ENCODE peak calls at places on chromosomes 1 and 21, in four cellular contexts. One of them, this sample, is unnamed.

GRCh38 chr1:96559181-96559580 is 162.4 kb upstream of the PTBP2 start:
- DNase-seq in transverse colon: no peak
- DNase-seq in tibial nerve: no peak
- DNase-seq in OCI-LY7: no peak
- DNase-seq in this sample: no peak

GRCh38 chr1:66951513-66951912 is 26.7 kb downstream of the MIER1 start:
- DNase-seq in OCI-LY7: no peak
- DNase-seq in tibial nerve: no peak
- DNase-seq in transverse colon: no peak
- DNase-seq in this sample: no peak

GRCh38 chr1:23558140-23558871 is 995 bp downstream of the ID3 start:
- DNase-seq in tibial nerve: peak; percentile 30
- DNase-seq in transverse colon: peak; percentile 83
- DNase-seq in OCI-LY7: peak; percentile 70
- DNase-seq in this sample: peak; percentile 73

GRCh38 chr1:58508629-58509028 is 37.9 kb downstream of the OMA1 start:
- DNase-seq in transverse colon: no peak
- DNase-seq in tibial nerve: no peak
- DNase-seq in OCI-LY7: no peak
- DNase-seq in this sample: no peak

GRCh38 chr1:35850051-35850450 is 33.0 kb upstream of the AGO1 start:
- DNase-seq in OCI-LY7: no peak
- DNase-seq in transverse colon: no peak
- DNase-seq in tibial nerve: no peak
- DNase-seq in this sample: no peak

GRCh38 chr1:24438423-24438901 is 22.9 kb downstream of the NIPAL3 start:
- DNase-seq in OCI-LY7: no peak
- DNase-seq in transverse colon: no peak
- DNase-seq in tibial nerve: no peak
- DNase-seq in this sample: no peak

GRCh38 chr1:68975534-68975933 is 478.7 kb upstream of the DEPDC1 start:
- DNase-seq in tibial nerve: no peak
- DNase-seq in OCI-LY7: no peak
- DNase-seq in transverse colon: no peak
- DNase-seq in this sample: no peak

GRCh38 chr1:98761238-98761637 is 99.7 kb downstream of the SNX7 start:
- DNase-seq in transverse colon: no peak
- DNase-seq in OCI-LY7: peak; percentile 2
- DNase-seq in tibial nerve: no peak
- DNase-seq in this sample: no peak

GRCh38 chr21:15281714-15282113 is 216.9 kb upstream of the NRIP1 start:
- DNase-seq in transverse colon: no peak
- DNase-seq in tibial nerve: no peak
- DNase-seq in OCI-LY7: no peak
- DNase-seq in this sample: no peak

GRCh38 chr1:25922633-25923567 is 16.7 kb upstream of the STMN1 start:
- DNase-seq in OCI-LY7: no peak
- DNase-seq in tibial nerve: no peak
- DNase-seq in transverse colon: peak; percentile 36
- DNase-seq in this sample: peak; percentile 30

GRCh38 chr1:167738158-167738557 is 16.4 kb downstream of the MPZL1 start:
- DNase-seq in OCI-LY7: no peak
- DNase-seq in transverse colon: no peak
- DNase-seq in tibial nerve: no peak
- DNase-seq in this sample: no peak

GRCh38 chr1:6062670-6063069 is 17.0 kb downstream of the KCNAB2 start:
- DNase-seq in transverse colon: no peak
- DNase-seq in tibial nerve: no peak
- DNase-seq in OCI-LY7: no peak
- DNase-seq in this sample: no peak

GRCh38 chr1:218383051-218383450 is 37.9 kb downstream of the TGFB2 start:
- DNase-seq in transverse colon: no peak
- DNase-seq in tibial nerve: no peak
- DNase-seq in OCI-LY7: no peak
- DNase-seq in this sample: no peak

GRCh38 chr1:218383681-218384080 is 38.5 kb downstream of the TGFB2 start:
- DNase-seq in tibial nerve: no peak
- DNase-seq in OCI-LY7: no peak
- DNase-seq in transverse colon: no peak
- DNase-seq in this sample: no peak

GRCh38 chr1:218380125-218380977 is 35.2 kb downstream of the TGFB2 start:
- DNase-seq in tibial nerve: no peak
- DNase-seq in OCI-LY7: no peak
- DNase-seq in transverse colon: no peak
- DNase-seq in this sample: peak; percentile 54

GRCh38 chr1:218384576-218384975 is 39.4 kb downstream of the TGFB2 start:
- DNase-seq in OCI-LY7: no peak
- DNase-seq in tibial nerve: no peak
- DNase-seq in transverse colon: no peak
- DNase-seq in this sample: no peak

DNA sequence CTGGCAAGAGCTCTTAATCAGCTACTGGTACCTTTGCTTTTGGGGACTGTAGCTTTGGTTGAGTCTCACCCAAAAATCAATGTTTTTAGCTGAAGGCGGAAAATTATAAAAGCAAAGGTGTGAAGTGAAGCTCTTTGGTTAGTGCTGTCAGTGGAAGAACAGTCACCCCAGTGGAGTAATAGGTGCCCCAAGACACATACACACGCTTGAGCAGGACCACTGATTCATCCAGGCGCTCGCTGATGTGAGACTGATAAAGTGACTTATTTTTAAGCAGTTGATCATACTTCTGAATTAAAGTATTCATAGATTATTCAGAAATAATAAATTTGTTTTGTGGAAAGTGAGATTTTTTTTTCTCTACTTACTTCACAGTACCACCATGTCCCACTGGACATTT is 37.1 kb downstream of the TGFB2 start:
- DNase-seq in transverse colon: no peak
- DNase-seq in tibial nerve: no peak
- DNase-seq in OCI-LY7: no peak
- DNase-seq in this sample: no peak
- H3K4me1 ChIP-seq in transverse colon: peaks cover 3% of the 10 kb centered on the region
- H3K4me1 ChIP-seq in tibial nerve: peaks cover 10% of the 10 kb centered on the region
- H3K4me1 ChIP-seq in OCI-LY7: no peaks in the 10 kb centered on the region
- H3K4me1 ChIP-seq in this sample: peaks cover 23% of the 10 kb centered on the region

GRCh38 chr1:230175839-230176238 is 108.8 kb downstream of the GALNT2 start:
- DNase-seq in transverse colon: no peak
- DNase-seq in tibial nerve: no peak
- DNase-seq in OCI-LY7: no peak
- DNase-seq in this sample: no peak
- H3K4me1 ChIP-seq in transverse colon: peaks cover 17% of the 10 kb centered on the region
- H3K4me1 ChIP-seq in tibial nerve: peaks cover 63% of the 10 kb centered on the region
- H3K4me1 ChIP-seq in OCI-LY7: peaks cover 8% of the 10 kb centered on the region
- H3K4me1 ChIP-seq in this sample: peaks cover 46% of the 10 kb centered on the region

GRCh38 chr1:109513110-109513702 is 3.7 kb upstream of the AMIGO1 start:
- DNase-seq in transverse colon: no peak
- DNase-seq in OCI-LY7: no peak
- DNase-seq in tibial nerve: no peak
- DNase-seq in this sample: no peak

GRCh38 chr1:109508001-109508872 is 1.3 kb downstream of the AMIGO1 start:
- DNase-seq in tibial nerve: no peak
- DNase-seq in transverse colon: no peak
- DNase-seq in OCI-LY7: no peak
- DNase-seq in this sample: no peak

GRCh38 chr1:109504974-109505373 is 4.6 kb downstream of the AMIGO1 start:
- DNase-seq in transverse colon: no peak
- DNase-seq in tibial nerve: no peak
- DNase-seq in OCI-LY7: no peak
- DNase-seq in this sample: no peak

GRCh38 chr1:109508873-109509175 is 703 bp downstream of the AMIGO1 start:
- DNase-seq in transverse colon: no peak
- DNase-seq in tibial nerve: no peak
- DNase-seq in OCI-LY7: no peak
- DNase-seq in this sample: no peak

DNA sequence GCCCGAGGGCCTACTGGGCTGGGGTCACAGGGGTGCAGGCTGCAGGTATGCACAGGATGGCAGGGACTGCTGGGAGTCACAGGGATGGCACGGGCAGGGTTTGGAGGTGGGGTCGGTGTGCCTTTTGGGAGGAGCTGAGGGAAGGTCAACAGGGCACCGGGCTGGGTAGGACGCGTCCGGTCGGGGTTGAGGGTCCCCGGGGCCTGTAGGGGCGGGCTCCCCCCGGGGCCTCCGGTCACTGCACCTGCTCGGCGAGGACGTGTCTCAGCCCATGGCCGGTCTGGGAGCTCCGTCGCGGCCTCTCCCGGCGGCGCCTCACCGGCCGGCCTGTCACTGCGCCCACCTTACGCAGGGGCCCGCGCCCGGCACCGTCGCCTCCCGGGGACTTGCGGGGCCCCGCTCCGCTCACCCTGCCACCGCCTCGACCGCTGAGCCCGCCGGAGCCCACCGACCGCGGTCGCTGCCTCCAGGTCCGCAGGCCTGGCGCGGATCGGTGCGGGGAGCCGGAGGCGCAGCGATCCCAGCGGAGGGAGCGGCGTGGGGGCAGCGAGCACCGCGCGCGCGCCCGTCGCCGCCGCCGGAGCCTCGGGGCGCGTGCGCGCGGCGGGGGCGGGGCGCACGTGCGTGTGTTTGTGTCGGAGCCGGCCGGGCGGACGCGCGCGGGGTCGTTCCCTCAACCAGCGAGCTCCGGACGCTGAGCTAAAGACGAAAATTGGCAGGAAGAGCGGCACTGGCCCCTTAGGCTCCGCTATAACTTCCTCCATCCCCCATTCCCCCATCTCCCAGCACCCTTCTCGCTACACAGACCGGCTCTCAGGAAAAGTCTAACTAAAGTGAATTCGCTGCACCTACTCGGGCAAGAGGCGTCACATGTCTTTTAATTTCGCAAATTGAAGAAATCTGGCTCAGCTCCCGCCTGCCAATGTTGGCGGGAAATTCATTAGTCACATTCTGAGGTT is at the start of gene AMIGO1:
- DNase-seq in OCI-LY7: peak; percentile 60
- DNase-seq in tibial nerve: no peak
- DNase-seq in transverse colon: peak; percentile 65
- DNase-seq in this sample: peak; percentile 62
- H3K4me1 ChIP-seq in OCI-LY7: peaks cover 3% of the 10 kb centered on the region
- H3K4me1 ChIP-seq in tibial nerve: peaks cover 19% of the 10 kb centered on the region
- H3K4me1 ChIP-seq in transverse colon: peaks cover 14% of the 10 kb centered on the region
- H3K4me1 ChIP-seq in this sample: peaks cover 18% of the 10 kb centered on the region

GRCh38 chr21:44771896-44772525 is 29.6 kb downstream of the UBE2G2 start:
- DNase-seq in OCI-LY7: no peak
- DNase-seq in tibial nerve: no peak
- DNase-seq in transverse colon: no peak
- DNase-seq in this sample: peak; percentile 17
- H3K4me1 ChIP-seq in OCI-LY7: no peaks in the 10 kb centered on the region
- H3K4me1 ChIP-seq in tibial nerve: no peaks in the 10 kb centered on the region
- H3K4me1 ChIP-seq in transverse colon: no peaks in the 10 kb centered on the region
- H3K4me1 ChIP-seq in this sample: no peaks in the 10 kb centered on the region

GRCh38 chr1:235898126-235898525 is 31.4 kb upstream of the LYST start:
- DNase-seq in OCI-LY7: no peak
- DNase-seq in transverse colon: no peak
- DNase-seq in tibial nerve: no peak
- DNase-seq in this sample: no peak
- H3K4me1 ChIP-seq in OCI-LY7: no peaks in the 10 kb centered on the region
- H3K4me1 ChIP-seq in transverse colon: peaks cover 11% of the 10 kb centered on the region
- H3K4me1 ChIP-seq in tibial nerve: peaks cover under 1% of the 10 kb centered on the region
- H3K4me1 ChIP-seq in this sample: peaks cover 26% of the 10 kb centered on the region

GRCh38 chr1:30977105-30977504 is 68.5 kb upstream of the SDC3 start:
- DNase-seq in OCI-LY7: no peak
- DNase-seq in transverse colon: no peak
- DNase-seq in tibial nerve: no peak
- DNase-seq in this sample: no peak

GRCh38 chr1:30976143-30976542 is 67.6 kb upstream of the SDC3 start:
- DNase-seq in tibial nerve: no peak
- DNase-seq in OCI-LY7: peak; percentile 27
- DNase-seq in transverse colon: no peak
- DNase-seq in this sample: no peak

GRCh38 chr1:30975217-30975616 is 66.7 kb upstream of the SDC3 start:
- DNase-seq in tibial nerve: no peak
- DNase-seq in transverse colon: no peak
- DNase-seq in OCI-LY7: no peak
- DNase-seq in this sample: no peak

GRCh38 chr1:30974536-30974935 is 66.0 kb upstream of the SDC3 start:
- DNase-seq in tibial nerve: no peak
- DNase-seq in transverse colon: no peak
- DNase-seq in OCI-LY7: no peak
- DNase-seq in this sample: no peak

GRCh38 chr1:30977511-30977910 is 69.0 kb upstream of the SDC3 start:
- DNase-seq in tibial nerve: no peak
- DNase-seq in OCI-LY7: no peak
- DNase-seq in transverse colon: no peak
- DNase-seq in this sample: no peak
- H3K4me1 ChIP-seq in tibial nerve: peaks cover 40% of the 10 kb centered on the region
- H3K4me1 ChIP-seq in OCI-LY7: peaks cover 20% of the 10 kb centered on the region
- H3K4me1 ChIP-seq in transverse colon: peaks cover 32% of the 10 kb centered on the region
- H3K4me1 ChIP-seq in this sample: peaks cover 23% of the 10 kb centered on the region

DNA sequence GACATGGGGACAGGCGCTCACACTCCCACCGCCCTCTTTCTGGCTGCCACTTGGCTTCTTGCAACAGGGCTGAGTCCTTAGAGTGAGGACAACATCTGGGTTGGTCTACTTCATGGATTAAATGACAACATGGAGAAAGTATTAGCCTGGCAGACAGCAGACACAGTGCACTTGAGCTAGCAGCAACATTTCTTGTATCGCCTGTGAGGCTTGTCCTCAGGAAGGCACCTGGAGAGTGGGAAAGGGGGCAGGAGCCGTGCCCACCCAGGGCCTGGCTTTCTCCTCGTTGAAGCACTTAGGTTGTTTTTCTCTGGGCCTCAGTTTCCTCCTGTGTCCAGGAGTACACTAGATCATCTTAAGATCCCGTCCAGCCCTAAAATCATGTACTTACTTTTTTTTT is 3.7 kb downstream of the ELF3 start:
- DNase-seq in tibial nerve: no peak
- DNase-seq in transverse colon: peak; percentile 32
- DNase-seq in OCI-LY7: no peak
- DNase-seq in this sample: no peak
- H3K4me1 ChIP-seq in tibial nerve: peaks cover 27% of the 10 kb centered on the region
- H3K4me1 ChIP-seq in transverse colon: peaks cover 18% of the 10 kb centered on the region
- H3K4me1 ChIP-seq in OCI-LY7: peaks cover 9% of the 10 kb centered on the region
- H3K4me1 ChIP-seq in this sample: peaks cover 21% of the 10 kb centered on the region

GRCh38 chr21:44871576-44872265 is 1.8 kb downstream of the PTTG1IP start:
- DNase-seq in OCI-LY7: no peak
- DNase-seq in transverse colon: peak; percentile 76
- DNase-seq in tibial nerve: no peak
- DNase-seq in this sample: peak; percentile 68
- H3K4me1 ChIP-seq in OCI-LY7: peaks cover 33% of the 10 kb centered on the region
- H3K4me1 ChIP-seq in transverse colon: peaks cover 80% of the 10 kb centered on the region
- H3K4me1 ChIP-seq in tibial nerve: peaks cover 83% of the 10 kb centered on the region
- H3K4me1 ChIP-seq in this sample: peaks cover 67% of the 10 kb centered on the region

DNA sequence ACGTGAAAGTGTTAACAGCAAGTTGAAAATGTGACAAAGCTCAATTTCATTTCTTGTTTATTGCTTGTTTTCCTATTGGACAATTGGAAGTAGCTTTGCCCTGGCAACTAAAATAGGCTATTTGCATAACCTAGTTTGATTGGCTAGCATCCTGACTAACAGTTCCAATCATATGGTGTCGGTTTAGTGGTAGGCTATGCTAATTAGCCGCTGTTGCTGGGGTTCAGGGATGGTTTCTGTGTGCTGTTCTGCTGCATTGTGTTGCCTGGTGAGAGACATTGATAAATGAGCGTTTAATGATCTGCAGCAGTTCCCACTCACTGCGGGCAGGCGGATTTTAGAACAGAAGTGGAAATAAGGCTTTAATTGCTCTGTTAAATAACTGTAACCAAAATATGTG is 68.5 kb downstream of the DYRK1A start:
- DNase-seq in transverse colon: no peak
- DNase-seq in tibial nerve: no peak
- DNase-seq in OCI-LY7: no peak
- DNase-seq in this sample: no peak
- H3K4me1 ChIP-seq in transverse colon: peaks cover 68% of the 10 kb centered on the region
- H3K4me1 ChIP-seq in tibial nerve: peaks cover 85% of the 10 kb centered on the region
- H3K4me1 ChIP-seq in OCI-LY7: no peaks in the 10 kb centered on the region
- H3K4me1 ChIP-seq in this sample: peaks cover 84% of the 10 kb centered on the region